ENCODE peak calls at places on chromosomes 1 and 21, in nine cellular contexts. F, W, A, R, X, C, T, E and N are unnamed samples.

GRCh38 chr1:54546651-54547348 is 1.2 kb upstream of the ACOT11 start:
- DNase-seq in F (peak; percentile 89), W (no peak), A (no peak), R (peak; percentile 33), X (no peak), C (no peak), T (peak; percentile 75), E (no peak), N (no peak)

GRCh38 chr1:177927021-177927596 is 42.7 kb downstream of the SEC16B start:
- DNase-seq in F (no peak), W (peak; percentile 85), A (no peak), R (peak; percentile 79), X (no peak), C (peak; percentile 42), T (peak; percentile 85), E (peak; percentile 85), N (no peak)

GRCh38 chr1:2044510-2045319 is 5.5 kb upstream of the PRKCZ start:
- DNase-seq in F (peak; percentile 19), W (peak; percentile 86), A (peak; percentile 79), R (peak; percentile 74), X (no peak), C (peak; percentile 56), T (peak; percentile 2), E (peak; percentile 19), N (peak; percentile 69)

GRCh38 chr1:55311057-55311631 is 96.0 kb upstream of the USP24 start:
- DNase-seq in F (no peak), W (peak; percentile 46), A (no peak), R (peak; percentile 61), X (no peak), C (peak; percentile 19), T (peak; percentile 64), E (peak; percentile 68), N (no peak)

GRCh38 chr1:66431999-66432398 is 102.0 kb upstream of the SGIP1 start:
- DNase-seq in F (no peak), W (no peak), A (no peak), R (no peak), X (no peak), C (no peak), T (no peak), E (no peak), N (no peak)

GRCh38 chr1:98049370-98050115 is 128.7 kb upstream of the DPYD start:
- DNase-seq in F (no peak), W (peak; percentile 26), A (no peak), R (peak; percentile 59), X (peak; percentile 40), C (no peak), T (peak; percentile 33), E (no peak), N (no peak)

GRCh38 chr1:198798923-198799386 is 160.1 kb downstream of the PTPRC start:
- DNase-seq in F (no peak), W (no peak), A (no peak), R (no peak), X (no peak), C (peak; percentile 20), T (no peak), E (no peak), N (no peak)

GRCh38 chr1:18085387-18086074 is 22.1 kb upstream of the IGSF21 start:
- DNase-seq in F (no peak), W (no peak), A (no peak), R (no peak), X (no peak), C (no peak), T (no peak), E (no peak), N (no peak)

GRCh38 chr21:36820176-36821031 is 121.5 kb downstream of the SIM2 start:
- DNase-seq in F (peak; percentile 33), W (no peak), A (no peak), R (no peak), X (no peak), C (no peak), T (no peak), E (no peak), N (no peak)

GRCh38 chr1:26607191-26607590 is 77.6 kb downstream of the RPS6KA1 start:
- DNase-seq in F (no peak), W (no peak), A (no peak), R (peak; percentile 52), X (no peak), C (peak; percentile 14), T (peak; percentile 74), E (no peak), N (no peak)